ENCODE peak calls at places on chromosomes 11 and 22, in six cellular contexts. K, E, R, O, A and D are unnamed samples.

GRCh38 chr11:81986556-81987161 is 747.0 kb downstream of the FAM181B start:
- DNase-seq in K (no peak), E (no peak), R (no peak), O (no peak), A (no peak), D (no peak)

GRCh38 chr11:76008474-76008873 is 193.5 kb downstream of the UVRAG start:
- DNase-seq in K (no peak), E (no peak), R (no peak), O (peak), A (no peak), D (peak)

GRCh38 chr11:110131386-110132123 is 38.4 kb downstream of the ZC3H12C start:
- DNase-seq in K (no peak), E (no peak), R (no peak), O (no peak), A (no peak), D (no peak)

GRCh38 chr11:74611369-74611861 is 19.0 kb downstream of the POLD3 start:
- DNase-seq in K (no peak), E (no peak), R (no peak), O (peak), A (no peak), D (peak)

GRCh38 chr11:68678031-68678441 is 6.3 kb upstream of the GAL start:
- DNase-seq in K (no peak), E (no peak), R (no peak), O (no peak), A (no peak), D (no peak)

GRCh38 chr11:68683086-68683951 is 1.0 kb upstream of the GAL start:
- DNase-seq in K (no peak), E (no peak), R (no peak), O (no peak), A (no peak), D (no peak)

GRCh38 chr11:2732261-2732939 is 32.6 kb upstream of the KCNQ1OT1 start:
- DNase-seq in K (no peak), E (no peak), R (no peak), O (no peak), A (no peak), D (no peak)

GRCh38 chr11:115317428-115318185 is 186.6 kb downstream of the CADM1 start:
- DNase-seq in K (no peak), E (no peak), R (no peak), O (no peak), A (no peak), D (no peak)

GRCh38 chr11:10382518-10382917 is 72.5 kb upstream of the AMPD3 start:
- DNase-seq in K (no peak), E (no peak), R (no peak), O (no peak), A (no peak), D (peak)

GRCh38 chr11:61974766-61975631 is 7.6 kb upstream of the FTH1 start:
- DNase-seq in K (no peak), E (no peak), R (no peak), O (no peak), A (no peak), D (no peak)

GRCh38 chr11:94597896-94598295 is 30.7 kb downstream of the PIWIL4 start:
- DNase-seq in K (no peak), E (no peak), R (no peak), O (peak), A (peak), D (no peak)

GRCh38 chr11:67006029-67006884 is 16.7 kb upstream of the SYT12 start:
- DNase-seq in K (no peak), E (no peak), R (no peak), O (no peak), A (peak), D (peak)

GRCh38 chr22:32661296-32661695 is 140.2 kb upstream of the TIMP3 start:
- DNase-seq in K (no peak), E (no peak), R (no peak), O (peak), A (no peak), D (peak)

GRCh38 chr22:39980635-39981034 is 14.1 kb upstream of the FAM83F start:
- DNase-seq in K (no peak), E (no peak), R (no peak), O (no peak), A (no peak), D (peak)

GRCh38 chr11:58742981-58743880 is 11.5 kb upstream of the GLYAT start:
- DNase-seq in K (no peak), E (no peak), R (no peak), O (no peak), A (no peak), D (no peak)

GRCh38 chr11:67270256-67271211 is 4.3 kb downstream of the GRK2 start:
- DNase-seq in K (no peak), E (no peak), R (no peak), O (no peak), A (no peak), D (no peak)

GRCh38 chr11:15670520-15671070 is 555.9 kb downstream of the INSC start:
- DNase-seq in K (no peak), E (no peak), R (no peak), O (no peak), A (no peak), D (no peak)

GRCh38 chr11:40544162-40544561 is 915.3 kb downstream of the LRRC4C start:
- DNase-seq in K (no peak), E (no peak), R (no peak), O (no peak), A (no peak), D (no peak)

GRCh38 chr11:28049338-28050216 is 58.4 kb downstream of the KIF18A start:
- DNase-seq in K (no peak), E (no peak), R (no peak), O (peak), A (no peak), D (peak)

GRCh38 chr11:45816614-45817013 is 11.7 kb downstream of the SLC35C1 start:
- DNase-seq in K (no peak), E (no peak), R (no peak), O (no peak), A (no peak), D (no peak)

GRCh38 chr11:33777906-33778305 is 3.6 kb upstream of the FBXO3 start:
- DNase-seq in K (no peak), E (no peak), R (no peak), O (no peak), A (no peak), D (no peak)

GRCh38 chr11:2630679-2631078 is 69.1 kb downstream of the KCNQ1OT1 start:
- DNase-seq in K (no peak), E (no peak), R (no peak), O (no peak), A (no peak), D (no peak)

GRCh38 chr11:58186938-58187337 is 1.9 kb upstream of the OR9Q2 start:
- DNase-seq in K (no peak), E (no peak), R (no peak), O (no peak), A (no peak), D (no peak)

GRCh38 chr11:118084247-118084646 is 2.5 kb downstream of the SMIM35 start:
- DNase-seq in K (no peak), E (no peak), R (no peak), O (no peak), A (no peak), D (peak)

GRCh38 chr11:93591247-93591898 is 48.2 kb upstream of the SMCO4 start:
- DNase-seq in K (no peak), E (no peak), R (no peak), O (peak), A (no peak), D (peak)

GRCh38 chr22:47540011-47540410 is 777.6 kb downstream of the TBC1D22A start:
- DNase-seq in K (no peak), E (no peak), R (no peak), O (no peak), A (no peak), D (no peak)

GRCh38 chr11:76056881-76057280 is 149.4 kb downstream of the WNT11 start:
- DNase-seq in K (no peak), E (no peak), R (no peak), O (no peak), A (no peak), D (no peak)

GRCh38 chr11:18312663-18313420 is 9.1 kb downstream of the HPS5 start:
- DNase-seq in K (no peak), E (no peak), R (no peak), O (peak), A (no peak), D (peak)

GRCh38 chr11:113193894-113194293 is 120.5 kb upstream of the TTC12 start:
- DNase-seq in K (peak), E (no peak), R (no peak), O (peak), A (peak), D (peak)

GRCh38 chr11:13928566-13929251 is 33.8 kb upstream of the SPON1 start:
- DNase-seq in K (no peak), E (no peak), R (no peak), O (peak), A (peak), D (peak)

GRCh38 chr11:13927496-13927895 is 35.0 kb upstream of the SPON1 start:
- DNase-seq in K (no peak), E (no peak), R (no peak), O (no peak), A (no peak), D (no peak)

GRCh38 chr11:13924801-13925327 is 37.7 kb upstream of the SPON1 start:
- DNase-seq in K (peak), E (no peak), R (no peak), O (no peak), A (no peak), D (no peak)

GRCh38 chr11:13923716-13924650 is 38.5 kb upstream of the SPON1 start:
- DNase-seq in K (no peak), E (peak), R (no peak), O (no peak), A (no peak), D (no peak)

DNA sequence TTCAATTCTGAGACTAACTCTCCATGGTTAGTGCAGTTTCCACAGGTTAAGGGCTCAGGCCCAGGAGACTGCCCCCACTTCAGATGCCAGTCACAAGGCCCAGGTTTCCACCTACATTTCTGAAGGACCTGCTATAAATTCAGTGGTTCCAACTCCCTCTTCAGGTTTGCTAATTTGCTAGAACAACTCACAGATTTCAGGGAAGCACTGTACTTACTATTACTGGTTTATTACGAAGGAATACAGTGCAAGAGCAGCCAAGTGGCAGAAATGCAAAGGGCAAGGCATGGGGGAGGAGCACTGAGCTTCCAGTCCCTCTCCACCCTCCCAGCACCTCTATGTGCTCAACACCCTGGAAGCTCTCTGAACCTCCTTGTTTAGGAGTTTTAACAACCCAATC is 39.3 kb upstream of the SPON1 start:
- DNase-seq in K (no peak), E (no peak), R (no peak), O (no peak), A (no peak), D (no peak)
- TF ChIP-seq CTCF in K (no peak), E (no peak), R (no peak), O (no peak), A (no peak), D (no peak)

DNA sequence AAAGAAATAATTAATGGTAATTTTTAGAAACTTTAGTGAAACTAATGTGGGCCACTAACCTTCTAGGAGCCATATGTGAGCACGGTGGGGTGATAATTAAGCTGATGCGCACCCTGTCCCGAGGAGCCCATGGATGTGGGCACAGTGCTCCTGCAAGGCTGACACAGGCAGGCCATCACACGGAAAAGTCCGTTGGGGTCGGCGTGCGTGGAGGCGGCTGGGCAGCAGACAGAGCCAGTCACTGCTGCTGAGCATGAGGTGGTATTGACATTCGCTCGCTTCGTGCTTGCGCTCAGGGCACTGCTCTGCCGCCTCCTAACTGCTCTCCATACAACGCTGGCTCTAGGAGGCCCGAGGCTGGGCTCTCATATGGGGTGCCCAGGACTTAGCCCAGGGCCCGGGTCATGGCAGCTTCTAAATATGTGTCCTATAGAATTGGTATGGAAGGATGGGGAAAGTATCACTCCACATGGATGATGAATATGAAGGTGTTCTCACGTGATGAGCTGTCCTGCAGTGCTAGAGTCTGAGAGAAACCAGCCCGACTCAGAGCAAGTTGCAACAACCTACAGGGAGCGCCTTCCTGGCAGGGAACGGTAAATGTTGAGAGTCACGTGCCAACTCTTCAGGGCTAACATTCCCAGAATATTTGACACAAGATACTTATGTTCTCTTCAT is 50.5 kb upstream of the ARFGAP3 start:
- DNase-seq in K (no peak), E (no peak), R (no peak), O (no peak), A (no peak), D (peak)
- H3K4me3 ChIP-seq in K (no peak), E (no peak), R (no peak), O (no peak), A (no peak), D (no peak)

GRCh38 chr11:36258730-36259360 is 30.4 kb downstream of the COMMD9 start:
- DNase-seq in K (peak), E (no peak), R (no peak), O (peak), A (peak), D (peak)
- TF ChIP-seq CTCF in K (no peak), E (no peak), R (peak), O (peak), A (peak), D (peak)

GRCh38 chr22:23847991-23848864 is 9.4 kb upstream of the DERL3 start:
- DNase-seq in K (no peak), E (no peak), R (no peak), O (no peak), A (no peak), D (no peak)

GRCh38 chr22:23845661-23846469 is 7.1 kb upstream of the DERL3 start:
- DNase-seq in K (no peak), E (no peak), R (no peak), O (no peak), A (no peak), D (no peak)

GRCh38 chr22:23847310-23847920 is 8.6 kb upstream of the DERL3 start:
- DNase-seq in K (no peak), E (no peak), R (no peak), O (no peak), A (no peak), D (no peak)

GRCh38 chr22:23850136-23850611 is 7.5 kb upstream of the SLC2A11 start:
- DNase-seq in K (no peak), E (no peak), R (no peak), O (no peak), A (no peak), D (no peak)

DNA sequence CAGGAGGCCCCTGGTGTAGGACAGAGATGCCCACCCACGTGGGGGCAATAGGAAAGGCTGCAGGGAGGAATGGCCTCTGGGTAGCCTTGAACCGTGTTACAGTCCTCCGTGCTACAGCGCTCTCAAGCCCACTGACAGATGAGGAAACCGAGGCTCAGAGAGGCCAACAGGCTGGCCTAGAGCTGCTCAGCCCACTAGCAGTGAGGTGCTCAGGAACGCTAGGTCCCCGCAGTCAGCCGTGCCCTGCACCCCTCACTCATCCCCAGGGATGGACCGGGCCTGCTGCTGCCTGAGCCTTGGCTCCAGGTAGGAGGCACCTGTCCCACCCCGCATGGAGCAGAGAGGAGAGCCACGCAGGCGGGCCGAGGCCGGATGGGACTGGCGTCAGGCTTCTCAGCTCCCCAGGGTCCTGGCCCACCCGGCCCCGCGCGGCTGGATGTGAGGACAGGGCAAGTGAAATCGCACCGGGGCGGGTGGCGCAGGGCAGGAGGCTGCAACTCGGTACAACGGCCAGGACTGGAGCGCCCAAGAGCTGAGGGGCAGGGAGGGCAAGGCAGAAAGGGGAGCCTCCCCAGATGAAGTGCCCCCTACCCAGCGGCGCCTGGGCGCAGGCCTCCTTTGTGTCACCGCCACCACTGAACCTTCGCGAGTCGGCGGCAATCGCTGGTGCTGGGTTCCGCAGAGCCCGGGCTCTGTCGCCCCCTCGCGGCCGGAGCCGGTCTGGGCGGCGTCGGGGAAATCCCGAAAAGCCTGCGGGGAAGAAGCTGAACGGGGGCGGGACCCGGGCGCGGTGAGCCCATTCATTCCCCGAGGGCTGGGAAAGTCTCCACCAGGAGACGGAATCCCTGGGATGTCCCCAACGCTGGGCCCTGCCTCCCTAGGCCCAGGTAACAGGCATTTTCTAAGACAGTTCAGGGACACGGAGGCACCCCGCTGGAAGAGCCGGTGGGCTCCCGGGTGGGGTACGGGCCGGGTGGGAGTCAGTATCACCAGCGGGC is 8.4 kb upstream of the SLC2A11 start:
- DNase-seq in K (peak), E (peak), R (peak), O (peak), A (peak), D (peak)
- H3K4me3 ChIP-seq in K (no peak), E (no peak), R (peak), O (no peak), A (peak), D (no peak)

GRCh38 chr22:45977003-45977395 is at the start of gene WNT7B:
- DNase-seq in K (no peak), E (no peak), R (no peak), O (no peak), A (no peak), D (no peak)

GRCh38 chr22:45980776-45981175 is 3.8 kb upstream of the WNT7B start:
- DNase-seq in K (no peak), E (no peak), R (no peak), O (no peak), A (no peak), D (no peak)

GRCh38 chr22:45976351-45977002 is 485 bp downstream of the WNT7B start:
- DNase-seq in K (no peak), E (no peak), R (no peak), O (no peak), A (no peak), D (no peak)

GRCh38 chr22:45977551-45978274 is 751 bp upstream of the WNT7B start:
- DNase-seq in K (no peak), E (no peak), R (no peak), O (no peak), A (no peak), D (no peak)

GRCh38 chr22:45978275-45978713 is 1.3 kb upstream of the WNT7B start:
- DNase-seq in K (no peak), E (no peak), R (no peak), O (no peak), A (no peak), D (no peak)
- TF ChIP-seq CTCF in K (no peak), E (no peak), R (no peak), O (no peak), A (no peak), D (no peak)

DNA sequence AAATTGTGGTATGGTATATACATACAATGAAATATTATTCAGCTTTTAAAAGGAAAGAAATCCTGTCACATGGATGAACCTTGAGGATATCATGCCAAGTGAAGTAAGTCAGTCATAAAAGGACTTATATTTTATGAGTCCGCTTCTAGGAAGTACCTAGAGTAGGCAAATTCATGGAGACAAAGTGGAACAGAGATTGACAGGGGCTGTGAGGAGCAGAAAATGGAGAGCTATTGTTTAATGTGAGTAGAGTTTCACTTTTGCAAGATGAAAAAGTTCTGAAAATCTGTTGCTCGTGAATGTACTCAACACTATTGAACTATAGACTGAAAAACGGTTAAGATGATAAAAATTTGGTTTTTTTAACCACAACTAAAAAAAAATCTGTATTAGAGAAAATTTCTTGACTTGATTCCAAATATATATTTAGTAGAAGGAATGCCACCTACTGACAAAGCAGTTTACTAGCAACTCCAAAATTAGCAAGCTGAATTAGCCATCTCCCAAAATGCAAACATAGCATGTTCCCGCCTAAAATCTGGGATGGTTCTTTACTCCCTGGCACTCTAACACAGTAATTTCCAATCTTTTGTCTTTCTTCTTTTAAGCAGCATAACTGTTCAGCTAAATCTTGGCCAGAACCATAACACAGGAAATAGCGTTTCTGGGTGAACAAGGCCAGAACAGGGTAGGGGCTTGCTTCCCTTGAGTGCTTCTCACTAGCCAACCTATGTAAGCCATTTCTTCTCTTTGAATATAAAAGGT is 1.5 kb downstream of the UFD1 start:
- DNase-seq in K (no peak), E (no peak), R (no peak), O (peak), A (no peak), D (peak)
- H3K4me3 ChIP-seq in K (no peak), E (peak), R (peak), O (peak), A (peak), D (peak)